ENCODE peak calls at places on chromosome 9, in seven cellular contexts. D is amygdala, T is pulmonary artery endothelial cell, J is neural progenitor cell, C is epithelial cell of esophagus, X is hypothalamus, L is memory B cell. Z is an unnamed sample.
A peak's percentile ranks its signal among the peaks of the same experiment; 100 is the strongest.

GRCh38 chr9:22117511-22118388 is 108.6 kb upstream of the CDKN2B start:
- DNase-seq in D (no peak), T (peak; percentile 78), J (no peak), C (peak; percentile 90), X (no peak), L (no peak), Z (no peak)

GRCh38 chr9:36306481-36307306 is 48.4 kb upstream of the GNE start:
- DNase-seq in D (no peak), T (no peak), J (no peak), C (peak; percentile 67), X (no peak), L (no peak), Z (no peak)

GRCh38 chr9:22913026-22913425 is 466.4 kb downstream of the DMRTA1 start:
- DNase-seq in D (no peak), T (no peak), J (no peak), C (no peak), X (no peak), L (no peak), Z (no peak)

GRCh38 chr9:36142510-36143161 is 6.1 kb downstream of the GLIPR2 start:
- DNase-seq in D (no peak), T (no peak), J (no peak), C (no peak), X (peak; percentile 39), L (no peak), Z (peak; percentile 38)

GRCh38 chr9:101472891-101473290 is 37.3 kb upstream of the ALDOB start:
- DNase-seq in D (no peak), T (no peak), J (no peak), C (no peak), X (no peak), L (no peak), Z (no peak)

GRCh38 chr9:114389612-114390368 is 2.0 kb upstream of the AKNA start:
- DNase-seq in D (no peak), T (no peak), J (no peak), C (no peak), X (no peak), L (no peak), Z (no peak)

GRCh38 chr9:134396825-134397224 is 70.6 kb downstream of the RXRA start:
- DNase-seq in D (no peak), T (no peak), J (no peak), C (no peak), X (no peak), L (no peak), Z (no peak)

GRCh38 chr9:95793924-95794828 is 81.3 kb upstream of the ERCC6L2 start:
- DNase-seq in D (no peak), T (peak; percentile 89), J (no peak), C (no peak), X (no peak), L (no peak), Z (no peak)

GRCh38 chr9:127149463-127150390 is 27.3 kb upstream of the ANGPTL2 start:
- DNase-seq in D (no peak), T (no peak), J (no peak), C (no peak), X (no peak), L (no peak), Z (no peak)

GRCh38 chr9:4366649-4367330 is 66.9 kb upstream of the GLIS3 start:
- DNase-seq in D (peak; percentile 43), T (peak; percentile 27), J (peak; percentile 64), C (peak; percentile 68), X (peak; percentile 73), L (no peak), Z (no peak)

GRCh38 chr9:29514336-29514735 is 1941.1 kb upstream of the C9orf72 start:
- DNase-seq in D (peak; percentile 48), T (no peak), J (peak; percentile 36), C (peak; percentile 3), X (peak; percentile 18), L (no peak), Z (no peak)

GRCh38 chr9:92764381-92764987 is at the start of gene BICD2:
- DNase-seq in D (no peak), T (no peak), J (no peak), C (no peak), X (no peak), L (no peak), Z (no peak)

GRCh38 chr9:90956026-90956810 is 154.6 kb downstream of the SYK start:
- DNase-seq in D (no peak), T (no peak), J (no peak), C (peak; percentile 46), X (no peak), L (no peak), Z (no peak)

GRCh38 chr9:133844876-133845658 is 106.9 kb upstream of the SARDH start:
- DNase-seq in D (no peak), T (peak; percentile 64), J (no peak), C (no peak), X (peak; percentile 29), L (no peak), Z (no peak)

GRCh38 chr9:125593581-125593980 is 113.4 kb downstream of the MAPKAP1 start:
- DNase-seq in D (no peak), T (peak; percentile 41), J (no peak), C (peak; percentile 27), X (no peak), L (no peak), Z (no peak)